ENCODE peak calls at places on chromosomes 4 and X, in four cellular contexts. K is GM12878, Y is HL-60, N is GM12891. I is an unnamed sample.

GRCh38 chr4:72767903-72768817 is 199.1 kb upstream of the ADAMTS3 start:
- DNase-seq in K (no peak), N (no peak), Y (no peak), I (peak)

GRCh38 chr4:113328514-113328913 is 279.1 kb downstream of the ANK2 start:
- DNase-seq in Y (no peak), K (no peak), N (no peak), I (peak)

GRCh38 chr4:184392748-184393334 is 81.5 kb downstream of the IRF2 start:
- DNase-seq in K (no peak), Y (no peak), N (no peak), I (no peak)

GRCh38 chr4:15234101-15234500 is 193.7 kb upstream of the C1QTNF7 start:
- DNase-seq in Y (no peak), N (no peak), K (no peak), I (no peak)

GRCh38 chr4:93835929-93836328 is 7.4 kb downstream of the ATOH1 start:
- DNase-seq in Y (no peak), K (no peak), N (no peak), I (no peak)

GRCh38 chr4:2322801-2323200 is 60.9 kb upstream of the MXD4 start:
- DNase-seq in N (no peak), Y (no peak), K (no peak), I (no peak)

GRCh38 chr4:126969781-126970180 is 663.0 kb upstream of the INTU start:
- DNase-seq in Y (no peak), N (no peak), K (no peak), I (no peak)

GRCh38 chr4:101236097-101236496 is 111.2 kb downstream of the PPP3CA start:
- DNase-seq in N (no peak), Y (no peak), K (no peak), I (no peak)

GRCh38 chr4:1797298-1797860 is 4.3 kb downstream of the FGFR3 start:
- DNase-seq in N (no peak), K (no peak), Y (no peak), I (no peak)

GRCh38 chr4:156968479-156968984 is 3.1 kb downstream of the PDGFC start:
- DNase-seq in N (peak), Y (peak), K (no peak), I (peak)

GRCh38 chr4:26458104-26458503 is 32.2 kb downstream of the CCKAR start:
- DNase-seq in N (no peak), Y (no peak), K (no peak), I (no peak)

GRCh38 chr4:891747-892146 is 40.4 kb downstream of the GAK start:
- DNase-seq in Y (no peak), K (no peak), N (no peak), I (peak)

GRCh38 chr4:177473991-177474390 is 31.8 kb upstream of the AGA start:
- DNase-seq in N (no peak), K (no peak), Y (no peak), I (no peak)

GRCh38 chr4:14247767-14248166 is 620.2 kb upstream of the BOD1L1 start:
- DNase-seq in N (no peak), Y (no peak), K (no peak), I (no peak)

GRCh38 chr4:80307774-80308465 is 27.6 kb upstream of the CFAP299 start:
- DNase-seq in N (no peak), K (no peak), Y (no peak), I (no peak)

GRCh38 chr4:163085085-163085484 is 81.6 kb downstream of the NAF1 start:
- DNase-seq in N (no peak), K (no peak), Y (no peak), I (no peak)

GRCh38 chr4:74659576-74660411 is 134.5 kb downstream of the BTC start:
- DNase-seq in N (no peak), K (no peak), Y (peak), I (peak)

GRCh38 chr4:153481474-153481873 is 15.3 kb downstream of the TMEM131L start:
- DNase-seq in Y (no peak), K (no peak), N (no peak), I (no peak)

GRCh38 chr4:80045831-80046230 is 27.2 kb downstream of the ANTXR2 start:
- DNase-seq in K (no peak), Y (no peak), N (no peak), I (no peak)

GRCh38 chr4:102758241-102758871 is 2.4 kb downstream of the MANBA start:
- DNase-seq in Y (no peak), N (no peak), K (no peak), I (no peak)

GRCh38 chr4:117412661-117413060 is 327.3 kb upstream of the TRAM1L1 start:
- DNase-seq in K (no peak), N (no peak), Y (no peak), I (no peak)

GRCh38 chr4:5998333-5998936 is 19.8 kb downstream of the C4orf50 start:
- DNase-seq in N (peak), Y (peak), K (no peak), I (peak)

GRCh38 chr4:17550549-17550948 is 26.4 kb upstream of the LAP3 start:
- DNase-seq in N (no peak), Y (no peak), K (no peak), I (no peak)

GRCh38 chr4:5790546-5790857 is 79.5 kb downstream of the EVC start:
- DNase-seq in N (no peak), Y (no peak), K (no peak), I (no peak)

GRCh38 chr4:177315767-177316490 is 6.3 kb downstream of the NEIL3 start:
- DNase-seq in K (no peak), N (no peak), Y (no peak), I (no peak)

GRCh38 chr4:56410247-56410646 is 23.0 kb upstream of the AASDH start:
- DNase-seq in Y (no peak), N (no peak), K (no peak), I (no peak)

GRCh38 chrX:71111141-71111843 is at the start of gene IL2RG:
- DNase-seq in K (peak), N (no peak), Y (no peak), I (peak)

DNA sequence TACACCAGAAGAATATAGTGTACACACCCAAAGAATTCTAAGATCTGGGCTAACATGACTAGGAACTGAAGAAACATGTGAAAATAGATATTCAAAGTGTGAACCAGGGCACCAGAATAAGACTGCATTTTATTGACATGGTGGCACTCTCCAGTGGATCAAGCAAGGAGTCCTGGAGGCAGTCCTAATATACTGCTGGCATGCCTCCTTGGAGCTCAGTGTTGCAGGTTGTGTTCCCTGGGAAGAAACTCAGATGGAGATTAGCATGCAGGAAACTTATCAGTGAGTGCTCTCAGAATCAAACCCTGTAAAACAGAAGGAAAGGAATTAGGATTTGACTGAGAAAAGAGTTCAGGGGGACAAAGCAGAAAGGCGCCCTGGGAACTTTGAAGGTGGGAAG is 105.1 kb downstream of the CXCL13 start:
- DNase-seq in K (no peak), N (no peak), Y (no peak), I (no peak)
- TF ChIP-seq SPI1 in K (no peak), N (no peak), Y (no peak), I (no peak)

DNA sequence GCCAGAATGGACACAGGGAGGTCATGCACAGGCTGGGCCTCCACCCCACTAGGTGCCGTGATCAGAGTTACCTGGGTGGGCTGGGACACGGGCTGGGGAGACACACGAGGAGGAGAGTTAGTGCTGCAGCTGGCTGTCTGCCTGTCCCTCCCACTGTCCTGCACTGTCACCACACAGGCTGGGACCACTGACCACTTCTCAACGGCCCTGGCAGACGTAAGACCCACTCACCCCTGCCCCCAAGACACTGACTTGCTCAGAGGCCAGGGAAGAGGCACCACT is 10.9 kb upstream of the RENBP start:
- DNase-seq in Y (no peak), K (no peak), N (no peak), I (no peak)
- TF ChIP-seq SPI1 in Y (no peak), K (no peak), N (no peak), I (no peak)

DNA sequence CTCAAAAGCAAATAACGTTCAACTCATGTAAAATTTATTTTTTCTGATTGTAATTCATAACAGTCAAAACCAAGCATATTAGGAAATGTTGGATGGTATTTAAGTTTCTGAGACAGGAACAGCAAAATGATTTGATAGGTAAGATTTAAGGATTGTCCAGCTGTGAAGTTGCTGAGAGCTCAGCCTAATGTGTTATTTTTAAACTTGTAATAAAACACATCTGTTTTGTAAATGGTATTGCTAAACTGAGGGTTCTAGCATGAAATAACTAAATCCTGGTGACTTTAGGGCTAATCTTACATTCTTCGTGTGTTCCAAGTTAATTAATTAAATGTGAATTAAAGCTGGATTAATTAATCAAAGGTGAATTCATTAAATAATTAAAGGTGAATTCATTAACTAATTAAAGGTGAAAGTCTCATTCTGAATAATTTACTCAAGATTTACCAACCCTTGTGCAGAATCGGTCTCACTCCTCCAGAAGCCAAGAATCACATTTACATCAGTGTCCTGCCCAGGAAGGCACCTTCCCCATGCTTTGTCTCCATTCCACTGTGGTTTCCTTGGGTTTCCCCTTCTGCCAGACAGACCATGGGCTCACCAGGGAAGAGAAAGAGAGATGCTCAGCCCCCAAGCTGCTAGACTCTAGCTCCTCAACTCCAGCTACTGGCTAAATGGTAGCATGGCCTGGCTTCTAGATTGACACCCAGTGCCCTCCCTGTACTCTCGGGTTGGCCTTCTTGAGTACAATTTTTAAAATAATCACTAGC is 13.2 kb downstream of the TLR10 start:
- DNase-seq in N (no peak), Y (no peak), K (no peak), I (no peak)
- TF ChIP-seq SPI1 in N (no peak), Y (no peak), K (no peak), I (no peak)

GRCh38 chrX:68358679-68359078 is 74.6 kb downstream of the OPHN1 start:
- DNase-seq in K (no peak), N (no peak), Y (no peak), I (no peak)

GRCh38 chrX:68354869-68355628 is 78.2 kb downstream of the OPHN1 start:
- DNase-seq in N (no peak), Y (no peak), K (no peak), I (no peak)

GRCh38 chrX:68355629-68355920 is 77.7 kb downstream of the OPHN1 start:
- DNase-seq in Y (no peak), N (no peak), K (no peak), I (no peak)
- TF ChIP-seq SPI1 in Y (no peak), N (no peak), K (no peak), I (no peak)

DNA sequence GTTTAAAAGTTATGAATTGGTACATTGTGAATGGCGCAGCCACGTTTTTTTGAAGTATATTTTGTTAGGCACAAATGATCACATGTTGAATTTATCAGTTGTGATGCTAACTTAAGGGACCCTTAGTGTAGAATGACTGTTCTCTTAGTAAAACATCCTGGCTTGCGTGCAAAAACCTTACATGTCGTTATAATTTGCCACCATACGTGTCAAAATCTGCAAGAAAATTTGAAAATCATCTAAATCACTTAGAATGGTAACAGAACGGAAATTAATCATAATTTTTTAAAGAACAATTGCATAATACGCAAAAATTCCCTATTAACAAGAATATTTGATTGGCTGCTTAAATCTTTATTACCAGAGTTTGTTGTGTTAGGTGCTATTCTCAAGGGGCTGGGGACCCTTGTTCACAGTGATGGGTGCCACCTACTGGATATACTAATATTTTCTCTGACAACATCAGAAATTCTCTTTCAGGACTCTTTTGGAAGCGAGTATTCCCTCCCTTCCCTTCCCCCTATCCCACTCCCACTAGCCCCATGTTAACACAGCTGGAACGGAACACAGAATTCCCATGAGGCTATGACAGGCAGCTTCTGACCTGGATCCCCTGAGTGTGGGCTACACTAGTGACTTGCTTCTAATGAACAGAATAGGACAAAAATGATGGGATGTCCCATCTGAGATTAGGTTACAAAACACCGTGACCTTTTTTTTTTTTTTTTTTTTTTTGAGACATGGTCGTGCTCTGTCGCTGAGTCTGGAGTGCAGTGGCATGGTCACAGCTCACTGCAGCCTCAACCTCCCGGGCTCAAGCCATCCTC is 71.8 kb downstream of the SUPT20HL2 start:
- DNase-seq in N (no peak), K (no peak), Y (no peak), I (peak)
- TF ChIP-seq SPI1 in N (no peak), K (no peak), Y (no peak), I (no peak)

GRCh38 chr4:10492486-10492885 is 35.3 kb upstream of the ZNF518B start:
- DNase-seq in K (no peak), N (no peak), Y (no peak), I (no peak)
- TF ChIP-seq SPI1 in K (no peak), N (no peak), Y (no peak), I (no peak)

GRCh38 chr4:121421594-121421993 is 40.8 kb upstream of the QRFPR start:
- DNase-seq in N (no peak), K (no peak), Y (no peak), I (peak)
- TF ChIP-seq SPI1 in N (no peak), K (no peak), Y (no peak), I (no peak)